ENCODE peak calls at places on chromosomes 3 and 15, in four cellular contexts. Q, K, R and U are unnamed samples.

GRCh38 chr15:90994417-90995311 is at the start of gene PRC1:
- DNase-seq in Q (peak), K (peak), R (peak), U (peak)

GRCh38 chr15:80811781-80812180 is 32.6 kb downstream of the CEMIP start:
- DNase-seq in Q (no peak), K (no peak), R (no peak), U (no peak)

GRCh38 chr15:65095011-65095746 is 18.6 kb downstream of the KBTBD13 start:
- DNase-seq in Q (no peak), K (no peak), R (no peak), U (no peak)

GRCh38 chr3:184740509-184741258 is 28.8 kb upstream of the MAGEF1 start:
- DNase-seq in Q (peak), K (no peak), R (no peak), U (no peak)

GRCh38 chr15:69997701-69998273 is 99.9 kb downstream of the TLE3 start:
- DNase-seq in Q (no peak), K (peak), R (no peak), U (no peak)

GRCh38 chr3:59812188-59812587 is 762.4 kb upstream of the CFAP20DC start:
- DNase-seq in Q (no peak), K (no peak), R (no peak), U (no peak)

GRCh38 chr3:114328345-114328744 is 34.5 kb downstream of the TIGIT start:
- DNase-seq in Q (no peak), K (no peak), R (no peak), U (no peak)

GRCh38 chr15:44545934-44546802 is 9.2 kb downstream of the EIF3J start:
- DNase-seq in Q (peak), K (no peak), R (no peak), U (no peak)

GRCh38 chr3:535566-536416 is 339.2 kb downstream of the CHL1 start:
- DNase-seq in Q (peak), K (peak), R (no peak), U (no peak)

GRCh38 chr3:191301982-191302381 is 27.2 kb upstream of the CCDC50 start:
- DNase-seq in Q (no peak), K (no peak), R (no peak), U (no peak)

GRCh38 chr3:20935791-20936190 is 749.8 kb upstream of the SGO1 start:
- DNase-seq in Q (no peak), K (no peak), R (no peak), U (no peak)

GRCh38 chr15:27694506-27695077 is 404.5 kb downstream of the OCA2 start:
- DNase-seq in Q (no peak), K (no peak), R (no peak), U (no peak)

GRCh38 chr3:196399485-196399945 is 32.7 kb downstream of the UBXN7 start:
- DNase-seq in Q (peak), K (no peak), R (no peak), U (no peak)